ENCODE peak calls at places on chromosome 15, in six cellular contexts. R is ovary, W is A549, K is heart left ventricle, C is IMR-90, A is stomach. B is an unnamed sample. For H3K4me1, the result is how much of the 10 kb centered on the place peaks cover.

GRCh38 chr15:68106656-68107055 is 52.5 kb downstream of the PIAS1 start:
- DNase-seq in C (peak), K (no peak), A (no peak), R (no peak), W (no peak), B (no peak)

GRCh38 chr15:67110400-67110799 is 45.0 kb downstream of the SMAD3 start:
- DNase-seq in C (no peak), A (no peak), W (no peak), K (peak), R (no peak), B (no peak)

GRCh38 chr15:68407141-68407885 is 24.6 kb downstream of the ITGA11 start:
- DNase-seq in W (no peak), K (no peak), A (peak), C (no peak), R (peak), B (peak)

GRCh38 chr15:65824031-65824743 is 32.1 kb upstream of the DENND4A start:
- DNase-seq in K (no peak), W (peak), R (no peak), A (peak), C (peak), B (peak)

GRCh38 chr15:67149859-67150824 is 84.7 kb downstream of the SMAD3 start:
- DNase-seq in R (peak), K (peak), W (peak), C (peak), A (peak), B (peak)

GRCh38 chr15:47331796-47332480 is 385.4 kb upstream of the SEMA6D start:
- DNase-seq in C (peak), W (no peak), R (peak), K (no peak), A (no peak), B (no peak)

GRCh38 chr15:81031203-81031602 is 30.5 kb downstream of the TLNRD1 start:
- DNase-seq in A (no peak), C (no peak), W (no peak), K (no peak), R (no peak), B (no peak)

GRCh38 chr15:62932436-62932835 is 110.1 kb upstream of the TPM1 start:
- DNase-seq in C (peak), K (no peak), W (no peak), A (no peak), R (no peak), B (no peak)

GRCh38 chr15:87902772-87903388 is 353.7 kb downstream of the NTRK3 start:
- DNase-seq in C (no peak), R (no peak), A (no peak), W (no peak), K (no peak), B (no peak)

GRCh38 chr15:68843425-68844311 is 23.0 kb upstream of the ANP32A start:
- DNase-seq in K (no peak), W (no peak), A (no peak), R (no peak), C (no peak), B (no peak)

GRCh38 chr15:35784745-35785144 is 238.8 kb upstream of the DPH6 start:
- DNase-seq in K (no peak), C (no peak), A (no peak), R (no peak), W (no peak), B (no peak)

GRCh38 chr15:101368868-101369642 is 74.0 kb upstream of the SNRPA1 start:
- DNase-seq in K (peak), A (no peak), W (no peak), R (no peak), C (no peak), B (no peak)

GRCh38 chr15:49847937-49848823 is 227.3 kb downstream of the DTWD1 start:
- DNase-seq in K (no peak), W (peak), C (peak), R (no peak), A (no peak), B (no peak)

GRCh38 chr15:38564557-38565286 is at the start of gene RASGRP1:
- DNase-seq in C (peak), K (peak), A (peak), R (peak), W (peak), B (peak)

GRCh38 chr15:98405013-98405412 is 243.3 kb upstream of the IGF1R start:
- DNase-seq in W (no peak), C (no peak), K (no peak), A (no peak), R (no peak), B (no peak)

GRCh38 chr15:34239151-34239761 is 14.4 kb downstream of the EMC4 start:
- DNase-seq in C (peak), R (no peak), A (no peak), W (peak), K (no peak), B (no peak)

GRCh38 chr15:69679623-69680228 is 227.1 kb downstream of the RPLP1 start:
- DNase-seq in K (no peak), W (no peak), R (no peak), A (no peak), C (no peak), B (no peak)

GRCh38 chr15:77437264-77437663 is 16.6 kb downstream of the HMG20A start:
- DNase-seq in R (no peak), A (no peak), K (no peak), C (no peak), W (no peak), B (no peak)

GRCh38 chr15:64072812-64073211 is 20.8 kb downstream of the CIAO2A start:
- DNase-seq in R (no peak), C (no peak), W (no peak), K (no peak), A (no peak), B (no peak)

GRCh38 chr15:70289191-70289955 is 191.7 kb upstream of the TLE3 start:
- DNase-seq in W (no peak), C (no peak), K (no peak), A (peak), R (no peak), B (peak)

GRCh38 chr15:59406446-59406845 is 31.5 kb upstream of the FAM81A start:
- DNase-seq in W (no peak), K (no peak), R (no peak), A (no peak), C (no peak), B (no peak)

GRCh38 chr15:71011503-71012155 is 103.6 kb upstream of the THSD4 start:
- DNase-seq in R (no peak), A (no peak), K (no peak), C (peak), W (peak), B (no peak)

GRCh38 chr15:78906310-78906608 is 33.6 kb downstream of the MORF4L1 start:
- DNase-seq in C (peak), A (peak), W (no peak), K (peak), R (no peak), B (no peak)

GRCh38 chr15:89132611-89133242 is 44.5 kb downstream of the ABHD2 start:
- DNase-seq in W (no peak), R (no peak), C (no peak), K (peak), A (no peak), B (no peak)
- H3K4me1 ChIP-seq in W (under half), R (under half), C (under half), K (under half), A (half or more), B (under half)

DNA sequence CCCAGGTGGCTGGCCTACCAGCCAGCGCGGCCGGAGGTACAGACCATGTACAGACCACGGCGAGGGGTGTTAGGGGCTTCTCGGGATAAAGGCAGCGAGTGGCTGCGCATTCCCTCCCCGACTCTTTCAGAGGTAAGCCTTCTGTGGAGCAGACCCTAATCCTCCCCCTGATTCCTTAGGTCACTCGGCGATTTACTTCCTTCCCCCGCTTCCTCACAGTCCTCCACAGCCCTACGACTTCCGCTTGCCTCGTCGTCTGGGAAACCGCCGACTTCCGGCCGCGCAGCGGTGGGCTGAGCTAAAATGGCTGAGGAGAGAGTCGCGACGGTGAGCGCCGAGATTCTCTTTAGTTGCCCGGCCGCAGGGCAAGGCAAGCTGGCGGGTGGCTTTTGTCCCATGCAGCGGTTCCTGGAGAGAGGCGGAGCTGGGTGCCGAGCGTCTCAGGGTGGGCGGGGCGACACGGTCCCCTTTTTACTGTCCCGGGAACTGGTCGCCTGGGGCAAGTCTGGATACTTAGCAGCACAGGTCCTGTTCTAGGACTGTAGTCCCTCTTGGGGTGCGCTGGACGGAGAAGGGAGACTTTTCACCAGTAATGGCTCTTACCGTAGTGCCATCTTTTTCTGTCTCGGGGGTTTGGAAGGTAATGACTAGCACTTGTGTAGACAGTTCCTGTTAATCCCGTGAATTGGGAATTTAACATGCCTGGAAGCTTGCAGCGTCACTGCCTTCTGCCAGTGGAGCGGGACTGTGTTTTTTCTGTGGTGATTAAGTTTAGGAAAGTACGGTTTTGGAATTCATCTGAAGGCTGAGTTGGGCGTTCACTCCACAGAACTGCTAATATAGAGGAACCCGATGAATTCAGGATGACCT is at the start of the genes BBS4 and HIGD2B:
- DNase-seq in A (peak), C (peak), W (peak), R (peak), K (peak), B (peak)
- TF ChIP-seq POLR2A in A (no peak), C (peak), W (peak), R (peak), K (no peak), B (peak)

GRCh38 chr15:40902605-40903561 is 8.6 kb downstream of the VPS18 start:
- DNase-seq in R (no peak), A (no peak), W (no peak), K (peak), C (no peak), B (no peak)

GRCh38 chr15:40901053-40901443 is 6.8 kb downstream of the VPS18 start:
- DNase-seq in A (no peak), W (no peak), R (no peak), C (no peak), K (no peak), B (no peak)

GRCh38 chr15:40904552-40905201 is 10.4 kb downstream of the VPS18 start:
- DNase-seq in W (no peak), A (no peak), K (no peak), R (no peak), C (no peak), B (no peak)

GRCh38 chr15:40899536-40900207 is 5.4 kb downstream of the VPS18 start:
- DNase-seq in A (no peak), W (no peak), K (no peak), C (no peak), R (no peak), B (no peak)

DNA sequence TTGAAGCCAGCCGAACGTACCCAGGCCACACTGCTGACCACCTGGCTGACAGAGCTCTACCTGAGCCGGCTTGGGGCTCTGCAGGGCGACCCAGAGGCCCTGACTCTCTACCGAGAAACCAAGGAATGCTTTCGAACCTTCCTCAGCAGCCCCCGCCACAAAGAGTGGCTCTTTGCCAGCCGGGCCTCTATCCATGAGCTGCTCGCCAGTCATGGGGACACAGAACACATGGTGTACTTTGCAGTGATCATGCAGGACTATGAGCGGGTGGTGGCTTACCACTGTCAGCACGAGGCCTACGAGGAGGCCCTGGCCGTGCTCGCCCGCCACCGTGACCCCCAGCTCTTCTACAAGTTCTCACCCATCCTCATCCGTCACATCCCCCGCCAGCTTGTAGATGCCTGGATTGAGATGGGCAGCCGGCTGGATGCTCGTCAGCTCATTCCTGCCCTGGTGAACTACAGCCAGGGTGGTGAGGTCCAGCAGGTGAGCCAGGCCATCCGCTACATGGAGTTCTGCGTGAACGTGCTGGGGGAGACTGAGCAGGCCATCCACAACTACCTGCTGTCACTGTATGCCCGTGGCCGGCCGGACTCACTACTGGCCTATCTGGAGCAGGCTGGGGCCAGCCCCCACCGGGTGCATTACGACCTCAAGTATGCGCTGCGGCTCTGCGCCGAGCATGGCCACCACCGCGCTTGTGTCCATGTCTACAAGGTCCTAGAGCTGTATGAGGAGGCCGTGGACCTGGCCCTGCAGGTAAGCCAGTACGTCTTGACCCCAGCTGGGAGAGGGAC is 6.2 kb downstream of the VPS18 start:
- DNase-seq in W (no peak), R (no peak), K (no peak), A (no peak), C (no peak), B (no peak)
- H3K4me1 ChIP-seq in W (under half), R (under half), K (under half), A (half or more), C (under half), B (under half)

GRCh38 chr15:84980196-84981053 is 1.2 kb upstream of the PDE8A start:
- DNase-seq in K (peak), A (peak), R (peak), W (peak), C (peak), B (peak)
- TF ChIP-seq POLR2A in K (no peak), A (no peak), R (peak), W (peak), C (peak), B (no peak)

DNA sequence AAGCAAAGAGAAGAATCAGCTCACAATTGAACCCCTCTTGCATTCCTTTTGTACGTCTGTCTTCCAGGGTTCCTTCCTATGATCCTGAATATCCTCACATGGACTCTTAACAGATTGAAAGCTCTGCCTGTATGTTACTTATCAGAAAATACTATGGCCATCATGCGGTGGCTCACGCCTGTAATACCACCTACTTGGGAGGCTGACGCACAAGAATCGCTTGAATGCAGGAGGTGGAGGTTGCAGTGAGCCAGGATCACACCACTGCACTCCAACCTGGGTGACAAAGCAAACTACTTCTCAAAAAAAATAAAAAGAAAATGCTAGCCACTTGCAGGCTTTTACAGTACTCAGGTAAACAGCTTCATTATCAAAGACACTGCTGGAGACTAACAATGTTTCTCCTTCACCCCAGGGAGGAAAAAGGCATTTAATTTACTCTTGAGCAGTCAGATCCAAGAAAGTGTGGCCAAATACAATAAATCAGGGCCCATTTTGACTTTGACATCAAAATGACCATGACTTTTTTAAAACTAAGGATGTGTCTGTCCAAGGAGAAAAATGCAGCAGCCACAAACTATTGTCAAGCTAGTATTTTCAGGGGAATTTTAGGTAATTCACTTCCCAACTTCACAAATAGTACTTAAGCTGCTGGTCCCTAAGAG is 27.3 kb downstream of the NPTN start:
- DNase-seq in R (no peak), W (no peak), C (no peak), A (no peak), K (no peak), B (no peak)
- H3K4me1 ChIP-seq in R (under half), W (under half), C (under half), A (half or more), K (under half), B (half or more)

GRCh38 chr15:39583586-39584265 is 2.8 kb downstream of the THBS1 start:
- DNase-seq in W (peak), A (no peak), K (no peak), C (peak), R (peak), B (peak)
- TF ChIP-seq POLR2A in W (no peak), A (no peak), K (no peak), C (peak), R (no peak), B (no peak)

DNA sequence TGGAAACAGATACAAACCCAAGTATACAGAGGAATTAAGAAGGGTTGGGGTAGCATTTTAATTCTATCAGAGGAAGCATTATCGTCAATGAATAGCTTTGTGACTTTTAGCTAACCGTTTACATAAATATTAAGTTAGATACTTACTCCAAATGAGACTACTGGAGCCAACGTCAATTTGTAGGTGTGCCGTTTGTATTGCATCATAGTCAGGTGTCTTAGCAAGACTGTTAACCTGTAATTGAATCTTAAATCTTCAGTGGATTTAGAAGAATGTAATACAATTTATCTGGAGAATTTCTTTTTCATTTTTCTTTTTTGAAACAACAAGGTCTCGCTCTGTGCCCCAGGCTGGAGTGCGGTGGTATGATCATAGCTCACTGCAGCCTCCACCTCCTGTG is 55.1 kb downstream of the CRTC3 start:
- DNase-seq in K (no peak), C (no peak), A (no peak), R (no peak), W (no peak), B (no peak)
- H3K4me1 ChIP-seq in K (under half), C (under half), A (under half), R (under half), W (under half), B (under half)

GRCh38 chr15:57237676-57238075 is 138.6 kb upstream of the CGNL1 start:
- DNase-seq in A (no peak), R (no peak), W (no peak), C (no peak), K (no peak), B (no peak)
- TF ChIP-seq POLR2A in A (no peak), R (no peak), W (no peak), C (no peak), K (no peak), B (no peak)

GRCh38 chr15:91860498-91860897 is 7.0 kb downstream of the SLCO3A1 start:
- DNase-seq in A (no peak), R (no peak), K (no peak), W (no peak), C (no peak), B (no peak)

GRCh38 chr15:91855684-91856553 is 2.4 kb downstream of the SLCO3A1 start:
- DNase-seq in C (no peak), R (no peak), K (no peak), A (peak), W (peak), B (no peak)

GRCh38 chr15:91857224-91857585 is 3.7 kb downstream of the SLCO3A1 start:
- DNase-seq in R (no peak), A (no peak), K (no peak), W (no peak), C (no peak), B (no peak)

GRCh38 chr15:91855241-91855640 is 1.7 kb downstream of the SLCO3A1 start:
- DNase-seq in W (no peak), A (no peak), C (no peak), R (no peak), K (no peak), B (no peak)

GRCh38 chr15:91857772-91858171 is 4.3 kb downstream of the SLCO3A1 start:
- DNase-seq in K (no peak), R (no peak), C (no peak), A (no peak), W (no peak), B (no peak)
- H3K4me1 ChIP-seq in K (under half), R (under half), C (under half), A (half or more), W (under half), B (under half)

DNA sequence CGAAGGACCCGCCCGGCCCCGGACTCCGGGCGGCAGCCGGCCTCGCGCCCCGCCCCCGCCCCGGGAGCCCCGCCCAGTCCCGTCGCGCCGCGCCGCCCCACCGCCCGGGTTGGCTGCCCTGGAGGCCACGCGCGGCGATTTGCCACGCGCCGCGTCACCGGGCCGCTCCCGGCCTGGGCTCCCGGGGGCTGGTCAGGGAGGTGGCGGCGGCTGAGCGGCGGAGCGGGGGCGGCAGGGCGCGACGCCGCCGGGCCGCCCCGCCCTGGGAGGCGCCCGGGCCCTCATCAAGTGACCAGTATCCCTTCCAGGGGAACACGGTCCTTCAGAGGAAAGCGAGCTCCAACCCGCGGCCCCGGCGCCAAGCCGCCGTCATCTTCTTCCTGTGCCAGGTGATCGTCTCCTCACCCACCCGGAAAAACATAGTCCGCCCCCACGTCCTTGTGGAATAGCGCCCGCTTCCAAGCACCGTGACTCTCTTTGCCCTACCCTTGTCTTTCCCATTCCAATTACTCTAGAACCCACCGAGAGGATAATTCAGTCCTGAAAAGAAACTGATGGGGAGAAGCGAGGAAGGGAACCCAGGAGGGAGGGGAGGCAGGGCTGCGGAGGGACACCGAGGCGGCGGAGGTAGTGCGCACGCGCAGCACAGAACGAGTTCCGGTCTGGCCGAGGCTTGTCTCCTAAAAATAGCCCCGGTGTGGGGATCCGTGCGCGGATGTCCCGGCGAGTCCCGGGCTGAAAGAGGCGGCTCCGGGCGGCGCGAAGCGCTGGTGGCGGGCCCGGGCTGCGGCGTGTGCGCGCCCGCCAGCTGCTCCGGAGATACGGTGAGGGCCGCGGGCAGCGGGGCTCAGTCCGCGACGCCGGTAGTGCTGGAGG is at the start of gene MEF2A:
- DNase-seq in R (peak), K (peak), A (peak), C (peak), W (peak), B (peak)
- TF ChIP-seq POLR2A in R (peak), K (no peak), A (peak), C (peak), W (peak), B (peak)

B was measured in sigmoid colon.